ENCODE peak calls at places on chromosome 11, in nine cellular contexts. S, F, M, I, N, K, A, V and J are unnamed samples.

GRCh38 chr11:2586091-2586792 is 113.6 kb downstream of the KCNQ1OT1 start:
- DNase-seq in S (no peak), F (no peak), M (no peak), I (no peak), N (no peak), K (no peak), A (no peak), V (no peak), J (no peak)

GRCh38 chr11:66937334-66937733 is 20.8 kb downstream of the PC start:
- DNase-seq in S (no peak), F (no peak), M (peak; percentile 41), I (no peak), N (no peak), K (no peak), A (no peak), V (no peak), J (no peak)

GRCh38 chr11:11816511-11817319 is 25.1 kb upstream of the USP47 start:
- DNase-seq in S (no peak), F (no peak), M (peak; percentile 80), I (no peak), N (peak; percentile 4), K (no peak), A (peak; percentile 14), V (no peak), J (no peak)

GRCh38 chr11:59787816-59788215 is 22.8 kb downstream of the MRPL16 start:
- DNase-seq in S (no peak), F (no peak), M (peak; percentile 86), I (no peak), N (peak; percentile 72), K (no peak), A (no peak), V (no peak), J (no peak)

GRCh38 chr11:73227571-73228211 is 9.6 kb downstream of the P2RY2 start:
- DNase-seq in S (no peak), F (no peak), M (peak; percentile 91), I (no peak), N (peak; percentile 81), K (no peak), A (no peak), V (peak; percentile 49), J (no peak)

GRCh38 chr11:17770917-17771316 is 36.3 kb downstream of the KCNC1 start:
- DNase-seq in S (no peak), F (no peak), M (peak; percentile 17), I (no peak), N (no peak), K (no peak), A (no peak), V (no peak), J (no peak)

GRCh38 chr11:79973701-79974626 is 533.1 kb upstream of the TENM4 start:
- DNase-seq in S (no peak), F (peak; percentile 16), M (peak; percentile 16), I (no peak), N (peak; percentile 3), K (no peak), A (no peak), V (no peak), J (peak; percentile 5)

GRCh38 chr11:75603791-75604736 is 42.0 kb downstream of the SERPINH1 start:
- DNase-seq in S (no peak), F (no peak), M (peak; percentile 89), I (no peak), N (peak; percentile 67), K (no peak), A (no peak), V (no peak), J (peak; percentile 61)

GRCh38 chr11:109308551-109308950 is 113.4 kb upstream of the C11orf87 start:
- DNase-seq in S (no peak), F (no peak), M (no peak), I (no peak), N (no peak), K (no peak), A (peak; percentile 6), V (no peak), J (no peak)

GRCh38 chr11:131690362-131690761 is 319.9 kb downstream of the NTM start:
- DNase-seq in S (no peak), F (no peak), M (no peak), I (no peak), N (no peak), K (no peak), A (no peak), V (no peak), J (no peak)

GRCh38 chr11:69919659-69920499 is 100.7 kb upstream of the FGF3 start:
- DNase-seq in S (no peak), F (no peak), M (no peak), I (no peak), N (no peak), K (no peak), A (no peak), V (no peak), J (no peak)

GRCh38 chr11:2294340-2295290 is 7.1 kb downstream of the C11orf21 start:
- DNase-seq in S (no peak), F (peak; percentile 3), M (no peak), I (no peak), N (no peak), K (peak; percentile 51), A (peak; percentile 15), V (no peak), J (no peak)

GRCh38 chr11:118953265-118953664 is 2.8 kb upstream of the UPK2 start:
- DNase-seq in S (no peak), F (no peak), M (peak; percentile 17), I (peak; percentile 22), N (no peak), K (no peak), A (peak; percentile 34), V (no peak), J (no peak)

GRCh38 chr11:121452609-121453150 is at the start of gene SORL1-AS1:
- DNase-seq in S (no peak), F (no peak), M (peak; percentile 39), I (peak; percentile 3), N (peak; percentile 48), K (no peak), A (peak; percentile 50), V (no peak), J (no peak)

GRCh38 chr11:121451982-121452608 is at the start of gene SORL1:
- DNase-seq in S (peak; percentile 66), F (peak; percentile 40), M (peak; percentile 74), I (peak; percentile 64), N (peak; percentile 67), K (peak; percentile 62), A (peak; percentile 85), V (no peak), J (no peak)

GRCh38 chr11:121456816-121457431 is 4.2 kb upstream of the SORL1-AS1 start:
- DNase-seq in S (no peak), F (no peak), M (no peak), I (no peak), N (no peak), K (no peak), A (no peak), V (no peak), J (no peak)

GRCh38 chr11:121453589-121454299 is 977 bp upstream of the SORL1-AS1 start:
- DNase-seq in S (no peak), F (no peak), M (no peak), I (no peak), N (no peak), K (no peak), A (no peak), V (no peak), J (no peak)

DNA sequence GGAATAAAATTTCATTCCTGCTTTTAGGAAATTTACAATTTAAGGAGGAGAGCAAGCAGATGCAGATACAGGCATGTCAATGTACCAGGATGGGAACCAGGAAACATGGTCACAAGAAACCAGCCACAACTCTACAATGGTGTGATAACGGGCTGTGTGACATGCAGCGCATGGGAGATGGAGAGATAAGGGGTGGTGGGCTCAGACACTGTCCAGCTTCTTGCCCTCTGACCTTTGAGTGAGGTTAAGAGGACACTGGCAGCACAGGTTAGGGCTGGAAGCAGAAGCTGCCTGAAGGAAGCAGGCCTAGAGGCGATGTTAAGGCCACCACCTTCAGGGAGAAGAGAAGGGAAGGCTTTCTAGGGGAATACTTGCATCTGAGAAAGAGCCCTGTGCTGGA is 2.3 kb upstream of the SORL1-AS1 start:
- DNase-seq in S (no peak), F (no peak), M (no peak), I (no peak), N (no peak), K (no peak), A (no peak), V (no peak), J (no peak)
- H3K4me3 ChIP-seq in S (no peak overlapping the region), F (no peak overlapping the region), M (no peak overlapping the region), I (no peak overlapping the region), N (no peak overlapping the region), K (no peak overlapping the region), A (no peak overlapping the region), V (no peak overlapping the region), J (no peak overlapping the region)

GRCh38 chr11:107442715-107443215 is 14.9 kb downstream of the CWF19L2 start:
- DNase-seq in S (no peak), F (no peak), M (no peak), I (no peak), N (no peak), K (no peak), A (no peak), V (no peak), J (no peak)

GRCh38 chr11:107439586-107440201 is 17.9 kb downstream of the CWF19L2 start:
- DNase-seq in S (peak; percentile 5), F (no peak), M (no peak), I (no peak), N (no peak), K (no peak), A (no peak), V (no peak), J (no peak)

DNA sequence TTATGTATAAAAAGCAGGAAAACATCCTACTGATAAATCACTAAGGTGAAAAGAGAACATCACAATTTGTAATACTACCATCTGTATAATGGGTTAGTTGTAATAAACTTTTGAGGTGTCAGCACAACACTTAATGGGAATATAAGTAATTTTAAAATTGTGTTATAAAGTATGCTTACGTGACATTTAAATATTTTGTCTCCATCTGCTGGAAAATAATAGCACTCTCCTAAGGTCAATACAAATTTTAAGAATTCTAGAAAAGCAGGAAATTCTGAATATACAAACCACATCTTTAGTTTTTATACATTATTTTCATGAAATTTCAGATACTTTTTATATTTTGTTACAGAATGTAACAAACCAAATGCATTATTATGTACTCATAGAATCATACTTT is 19.5 kb downstream of the CWF19L2 start:
- DNase-seq in S (no peak), F (no peak), M (no peak), I (no peak), N (no peak), K (no peak), A (no peak), V (no peak), J (no peak)
- TF ChIP-seq CTCF in S (no peak), F (no peak), M (no peak), I (no peak), N (no peak), K (no peak), A (no peak), V (no peak), J (no peak)

DNA sequence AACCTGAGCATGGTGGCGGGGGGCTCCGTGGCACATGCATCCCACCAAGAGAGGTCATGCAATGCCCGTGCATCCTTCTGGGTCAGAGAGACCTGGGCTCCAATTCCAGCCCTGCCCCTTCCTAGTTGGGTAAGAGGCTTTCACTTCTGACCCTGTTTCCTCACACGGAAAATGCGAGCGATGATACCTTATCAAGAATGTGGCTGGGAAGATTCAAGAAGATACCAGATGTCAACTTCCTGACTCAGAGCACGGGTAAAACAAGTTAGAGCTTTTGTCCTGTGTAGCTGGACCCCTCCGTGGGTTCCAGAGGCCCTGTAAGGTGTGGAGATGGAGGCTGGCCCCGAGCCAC is 8.7 kb upstream of the DGKZ start:
- DNase-seq in S (no peak), F (no peak), M (no peak), I (no peak), N (no peak), K (no peak), A (no peak), V (no peak), J (no peak)
- H3K4me3 ChIP-seq in S (peak overlapping the region; percentile 32), F (no peak overlapping the region), M (no peak overlapping the region), I (no peak overlapping the region), N (no peak overlapping the region), K (peak overlapping the region; percentile 36), A (no peak overlapping the region), V (no peak overlapping the region), J (no peak overlapping the region)

GRCh38 chr11:34356130-34356529 is 1.7 kb downstream of the ABTB2 start:
- DNase-seq in S (no peak), F (no peak), M (no peak), I (no peak), N (peak; percentile 21), K (no peak), A (peak; percentile 61), V (no peak), J (no peak)
- TF ChIP-seq CTCF in S (no peak), F (no peak), M (no peak), I (peak; percentile 20), N (no peak), K (no peak), A (peak; percentile 31), V (no peak), J (no peak)